ENCODE peak calls at places on chromosomes 4 and X, in four cellular contexts. One of them, this sample, is unnamed.

GRCh38 chr4:2484169-2484568 is 15.3 kb downstream of the RNF4 start:
- DNase-seq in OCI-LY7: peak
- DNase-seq in right atrium auricular region: no peak
- DNase-seq in HFFc6: no peak
- DNase-seq in this sample: peak

GRCh38 chr4:25818293-25819240 is 44.2 kb downstream of the SEL1L3 start:
- DNase-seq in OCI-LY7: no peak
- DNase-seq in right atrium auricular region: no peak
- DNase-seq in HFFc6: peak
- DNase-seq in this sample: no peak

GRCh38 chr4:88320780-88321373 is 36.5 kb upstream of the PPM1K start:
- DNase-seq in OCI-LY7: peak
- DNase-seq in right atrium auricular region: no peak
- DNase-seq in HFFc6: peak
- DNase-seq in this sample: peak

GRCh38 chr4:121599049-121599448 is 97.7 kb downstream of the ANXA5 start:
- DNase-seq in OCI-LY7: no peak
- DNase-seq in right atrium auricular region: no peak
- DNase-seq in HFFc6: no peak
- DNase-seq in this sample: no peak

GRCh38 chrX:49995021-49995731 is 72.8 kb downstream of the CLCN5 start:
- DNase-seq in OCI-LY7: no peak
- DNase-seq in right atrium auricular region: no peak
- DNase-seq in HFFc6: peak
- DNase-seq in this sample: no peak

GRCh38 chr4:82715731-82716617 is 82.6 kb downstream of the SCD5 start:
- DNase-seq in OCI-LY7: no peak
- DNase-seq in right atrium auricular region: no peak
- DNase-seq in HFFc6: peak
- DNase-seq in this sample: no peak

GRCh38 chr4:153514001-153514526 is 47.9 kb downstream of the TMEM131L start:
- DNase-seq in OCI-LY7: no peak
- DNase-seq in right atrium auricular region: no peak
- DNase-seq in HFFc6: peak
- DNase-seq in this sample: no peak

GRCh38 chrX:40158036-40158706 is 60.4 kb upstream of the BCOR start:
- DNase-seq in OCI-LY7: peak
- DNase-seq in right atrium auricular region: no peak
- DNase-seq in HFFc6: no peak
- DNase-seq in this sample: peak

GRCh38 chrX:54994668-54995452 is 872 bp upstream of the PFKFB1 start:
- DNase-seq in OCI-LY7: no peak
- DNase-seq in right atrium auricular region: no peak
- DNase-seq in HFFc6: no peak
- DNase-seq in this sample: peak

GRCh38 chr4:68368566-68369473 is 18.9 kb upstream of the YTHDC1 start:
- DNase-seq in OCI-LY7: no peak
- DNase-seq in right atrium auricular region: no peak
- DNase-seq in HFFc6: peak
- DNase-seq in this sample: no peak

GRCh38 chrX:103678199-103678993 is 8.1 kb downstream of the MORF4L2 start:
- DNase-seq in OCI-LY7: no peak
- DNase-seq in right atrium auricular region: no peak
- DNase-seq in HFFc6: peak
- DNase-seq in this sample: no peak

GRCh38 chrX:150255441-150256296 is 107.4 kb upstream of the MAMLD1 start:
- DNase-seq in OCI-LY7: no peak
- DNase-seq in right atrium auricular region: peak
- DNase-seq in HFFc6: no peak
- DNase-seq in this sample: no peak

GRCh38 chrX:74132265-74132664 is 171.7 kb upstream of the ZCCHC13 start:
- DNase-seq in OCI-LY7: no peak
- DNase-seq in right atrium auricular region: no peak
- DNase-seq in HFFc6: no peak
- DNase-seq in this sample: no peak

GRCh38 chrX:2664497-2664896 is 26.6 kb upstream of the CD99 start:
- DNase-seq in OCI-LY7: no peak
- DNase-seq in right atrium auricular region: peak
- DNase-seq in HFFc6: no peak
- DNase-seq in this sample: no peak

GRCh38 chr4:189804884-189805283 is 135.8 kb upstream of the FRG1 start:
- DNase-seq in OCI-LY7: no peak
- DNase-seq in right atrium auricular region: no peak
- DNase-seq in HFFc6: no peak
- DNase-seq in this sample: no peak

GRCh38 chrX:139691843-139692505 is 16.0 kb downstream of the MCF2 start:
- DNase-seq in OCI-LY7: no peak
- DNase-seq in right atrium auricular region: no peak
- DNase-seq in HFFc6: no peak
- DNase-seq in this sample: peak

GRCh38 chr4:62225972-62226371 is 1025.8 kb downstream of the ADGRL3 start:
- DNase-seq in OCI-LY7: no peak
- DNase-seq in right atrium auricular region: no peak
- DNase-seq in HFFc6: no peak
- DNase-seq in this sample: no peak

GRCh38 chrX:112081781-112082482 is 644 bp downstream of the TRPC5 start:
- DNase-seq in OCI-LY7: no peak
- DNase-seq in right atrium auricular region: no peak
- DNase-seq in HFFc6: no peak
- DNase-seq in this sample: no peak

GRCh38 chr4:83276299-83277040 is 8.1 kb downstream of the COQ2 start:
- DNase-seq in OCI-LY7: no peak
- DNase-seq in right atrium auricular region: no peak
- DNase-seq in HFFc6: peak
- DNase-seq in this sample: no peak

DNA sequence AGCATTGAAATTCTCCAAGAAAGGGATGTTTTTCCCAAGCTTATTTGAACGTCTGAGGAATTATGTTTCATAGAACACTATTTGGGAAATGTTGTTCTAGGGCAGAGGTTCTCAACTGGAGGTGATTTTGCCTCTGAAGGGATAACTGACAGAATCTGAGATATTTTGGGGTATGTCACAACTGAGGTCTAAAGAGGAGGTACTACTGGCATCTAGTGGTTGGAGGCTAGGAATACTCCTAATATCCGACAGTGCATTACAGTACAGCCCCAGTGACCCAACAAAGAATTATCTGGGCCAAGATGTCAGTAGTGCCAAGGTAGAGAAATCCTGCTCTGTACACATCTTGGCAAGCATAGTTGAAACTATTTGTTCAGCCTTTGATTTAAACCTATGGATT is 6.4 kb downstream of the HSPA4L start:
- DNase-seq in OCI-LY7: no peak
- DNase-seq in right atrium auricular region: no peak
- DNase-seq in HFFc6: no peak
- DNase-seq in this sample: no peak
- TF ChIP-seq CTCF in OCI-LY7: peak
- TF ChIP-seq CTCF in right atrium auricular region: no peak
- TF ChIP-seq CTCF in HFFc6: peak
- TF ChIP-seq CTCF in this sample: peak

GRCh38 chr4:134934036-134934806 is 732.6 kb upstream of the PABPC4L start:
- DNase-seq in OCI-LY7: no peak
- DNase-seq in right atrium auricular region: no peak
- DNase-seq in HFFc6: no peak
- DNase-seq in this sample: no peak

GRCh38 chr4:134936014-134936413 is 734.4 kb upstream of the PABPC4L start:
- DNase-seq in OCI-LY7: no peak
- DNase-seq in right atrium auricular region: no peak
- DNase-seq in HFFc6: no peak
- DNase-seq in this sample: no peak

DNA sequence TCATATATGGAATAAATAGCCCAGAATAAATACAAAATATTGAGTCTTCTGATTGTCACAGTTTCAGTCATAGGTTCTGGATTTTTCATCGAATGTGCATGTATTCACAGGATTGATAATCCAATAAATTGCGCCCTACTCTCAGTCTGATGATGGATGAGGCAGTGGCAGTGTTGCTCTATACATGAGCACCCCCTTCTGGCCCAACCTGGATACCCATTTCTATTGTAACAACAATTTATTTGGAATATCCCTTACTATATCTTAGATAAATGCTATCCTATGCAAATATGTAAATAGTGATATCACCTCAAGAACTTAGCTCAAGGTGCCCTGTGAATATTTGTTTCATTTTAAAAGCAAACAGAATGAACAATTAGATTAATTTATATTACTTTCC is 733.7 kb upstream of the PABPC4L start:
- DNase-seq in OCI-LY7: peak
- DNase-seq in right atrium auricular region: no peak
- DNase-seq in HFFc6: peak
- DNase-seq in this sample: no peak
- TF ChIP-seq CTCF in OCI-LY7: peak
- TF ChIP-seq CTCF in right atrium auricular region: no peak
- TF ChIP-seq CTCF in HFFc6: peak
- TF ChIP-seq CTCF in this sample: peak

GRCh38 chrX:8455600-8455999 is 9.0 kb upstream of the VCX3B start:
- DNase-seq in OCI-LY7: no peak
- DNase-seq in right atrium auricular region: no peak
- DNase-seq in HFFc6: no peak
- DNase-seq in this sample: no peak
- TF ChIP-seq CTCF in OCI-LY7: no peak
- TF ChIP-seq CTCF in right atrium auricular region: no peak
- TF ChIP-seq CTCF in HFFc6: no peak
- TF ChIP-seq CTCF in this sample: no peak

GRCh38 chr4:8179771-8180170 is 19.3 kb upstream of the SH3TC1 start:
- DNase-seq in OCI-LY7: no peak
- DNase-seq in right atrium auricular region: no peak
- DNase-seq in HFFc6: no peak
- DNase-seq in this sample: no peak
- TF ChIP-seq CTCF in OCI-LY7: no peak
- TF ChIP-seq CTCF in right atrium auricular region: no peak
- TF ChIP-seq CTCF in HFFc6: no peak
- TF ChIP-seq CTCF in this sample: no peak

GRCh38 chrX:14630724-14631123 is 101.4 kb downstream of the GLRA2 start:
- DNase-seq in OCI-LY7: no peak
- DNase-seq in right atrium auricular region: no peak
- DNase-seq in HFFc6: no peak
- DNase-seq in this sample: no peak
- TF ChIP-seq CTCF in OCI-LY7: peak
- TF ChIP-seq CTCF in right atrium auricular region: no peak
- TF ChIP-seq CTCF in HFFc6: peak
- TF ChIP-seq CTCF in this sample: no peak

This sample was measured in GM10248.